ENCODE peak calls at places on chromosomes 11 and 22, in eight cellular contexts. T, Y, O, A, U, N, L and X are unnamed samples.

GRCh38 chr11:33222052-33222451 is 35.1 kb upstream of the HIPK3 start:
- DNase-seq in T (no peak), Y (no peak), O (no peak), A (no peak), U (no peak), N (no peak), L (no peak), X (no peak)

GRCh38 chr11:102603091-102603490 is 22.0 kb downstream of the MMP20 start:
- DNase-seq in T (no peak), Y (no peak), O (peak), A (peak), U (no peak), N (peak), L (no peak), X (peak)

GRCh38 chr22:48237466-48237865 is 1475.0 kb downstream of the TBC1D22A start:
- DNase-seq in T (no peak), Y (no peak), O (no peak), A (no peak), U (no peak), N (no peak), L (no peak), X (no peak)

GRCh38 chr11:58958500-58958899 is 19.2 kb downstream of the GLYATL1 start:
- DNase-seq in T (peak), Y (peak), O (peak), A (peak), U (no peak), N (no peak), L (no peak), X (peak)

GRCh38 chr11:102522332-102523207 is 8.0 kb downstream of the MMP7 start:
- DNase-seq in T (no peak), Y (no peak), O (no peak), A (no peak), U (no peak), N (no peak), L (no peak), X (no peak)

GRCh38 chr22:31248965-31249940 is 37.2 kb downstream of the LIMK2 start:
- DNase-seq in T (no peak), Y (no peak), O (no peak), A (peak), U (no peak), N (peak), L (no peak), X (peak)

GRCh38 chr11:92867913-92868619 is 101.4 kb upstream of the MTNR1B start:
- DNase-seq in T (no peak), Y (no peak), O (no peak), A (no peak), U (no peak), N (no peak), L (peak), X (no peak)

GRCh38 chr11:117823941-117824420 is 563 bp downstream of the FXYD2 start:
- DNase-seq in T (peak), Y (no peak), O (no peak), A (peak), U (peak), N (no peak), L (no peak), X (no peak)

GRCh38 chr22:38266120-38266519 is 6.7 kb downstream of the TMEM184B start:
- DNase-seq in T (no peak), Y (no peak), O (no peak), A (peak), U (peak), N (no peak), L (no peak), X (no peak)

GRCh38 chr11:57379732-57380131 is 1.2 kb downstream of the PRG3 start:
- DNase-seq in T (no peak), Y (no peak), O (peak), A (peak), U (no peak), N (no peak), L (no peak), X (no peak)

GRCh38 chr11:23865341-23865975 is 631.4 kb upstream of the LUZP2 start:
- DNase-seq in T (no peak), Y (no peak), O (no peak), A (no peak), U (no peak), N (no peak), L (no peak), X (no peak)

GRCh38 chr11:8099291-8099899 is 18.4 kb downstream of the TUB start:
- DNase-seq in T (peak), Y (no peak), O (peak), A (peak), U (peak), N (peak), L (peak), X (peak)

GRCh38 chr11:47415949-47416472 is 7.6 kb downstream of the SLC39A13 start:
- DNase-seq in T (peak), Y (no peak), O (peak), A (peak), U (no peak), N (no peak), L (no peak), X (no peak)

GRCh38 chr11:74926304-74927030 is 22.4 kb downstream of the XRRA1 start:
- DNase-seq in T (no peak), Y (no peak), O (no peak), A (no peak), U (no peak), N (no peak), L (no peak), X (no peak)

GRCh38 chr11:4181780-4182721 is 87.5 kb downstream of the RRM1 start:
- DNase-seq in T (peak), Y (peak), O (peak), A (peak), U (peak), N (peak), L (peak), X (peak)

GRCh38 chr22:48711669-48712068 is 1116.0 kb downstream of the BRD1 start:
- DNase-seq in T (no peak), Y (no peak), O (no peak), A (no peak), U (no peak), N (no peak), L (no peak), X (no peak)

GRCh38 chr11:17156283-17156682 is 51.5 kb downstream of the PIK3C2A start:
- DNase-seq in T (no peak), Y (no peak), O (no peak), A (no peak), U (no peak), N (no peak), L (no peak), X (no peak)

GRCh38 chr11:62980133-62980760 is 4.5 kb downstream of the SLC22A6 start:
- DNase-seq in T (no peak), Y (no peak), O (peak), A (peak), U (no peak), N (no peak), L (no peak), X (no peak)

GRCh38 chr11:61880050-61880449 is 11.3 kb downstream of the FADS3 start:
- DNase-seq in T (no peak), Y (peak), O (no peak), A (no peak), U (no peak), N (no peak), L (no peak), X (no peak)

GRCh38 chr22:29136715-29137700 is 64.2 kb downstream of the KREMEN1 start:
- DNase-seq in T (no peak), Y (no peak), O (no peak), A (no peak), U (no peak), N (no peak), L (no peak), X (no peak)

GRCh38 chr11:20388096-20389055 is 860 bp downstream of the PRMT3 start:
- DNase-seq in T (peak), Y (no peak), O (peak), A (peak), U (peak), N (no peak), L (no peak), X (no peak)

GRCh38 chr22:46546466-46547178 is 9.2 kb upstream of the CELSR1 start:
- DNase-seq in T (peak), Y (no peak), O (peak), A (peak), U (no peak), N (no peak), L (no peak), X (no peak)

GRCh38 chr11:45961841-45962240 is 39.4 kb downstream of the LARGE2 start:
- DNase-seq in T (no peak), Y (no peak), O (no peak), A (no peak), U (peak), N (no peak), L (no peak), X (no peak)

GRCh38 chr11:2194877-2195755 is 23.5 kb upstream of the TH start:
- DNase-seq in T (no peak), Y (peak), O (peak), A (peak), U (peak), N (peak), L (peak), X (peak)